ENCODE peak calls at places on chromosomes 3 and 15, in five cellular contexts. U, C, X, D and H are unnamed samples.

GRCh38 chr3:152176998-152177397 is 91.7 kb upstream of the MBNL1 start:
- DNase-seq in C (no peak), X (no peak), U (no peak), D (no peak), H (no peak)

GRCh38 chr15:78034495-78035191 is 42.9 kb downstream of the TBC1D2B start:
- DNase-seq in D (peak; percentile 53), U (no peak), C (no peak), X (no peak), H (peak; percentile 73)

GRCh38 chr15:90300988-90301715 is 35.7 kb downstream of the NGRN start:
- DNase-seq in C (peak; percentile 80), D (peak; percentile 64), X (no peak), U (peak; percentile 94), H (peak; percentile 39)

GRCh38 chr3:58337190-58337589 is 4.5 kb downstream of the PXK start:
- DNase-seq in U (no peak), C (no peak), X (no peak), D (no peak), H (no peak)

GRCh38 chr3:61589856-61590255 is 28.5 kb downstream of the PTPRG start:
- DNase-seq in X (no peak), C (no peak), D (no peak), U (no peak), H (no peak)

GRCh38 chr15:39586387-39587171 is 5.7 kb downstream of the THBS1 start:
- DNase-seq in X (no peak), U (no peak), C (no peak), D (no peak), H (no peak)

GRCh38 chr3:163562625-163563024 is 1515.7 kb downstream of the SI start:
- DNase-seq in U (no peak), C (no peak), D (no peak), X (no peak), H (no peak)

GRCh38 chr15:77649019-77649418 is 16.3 kb upstream of the LINGO1 start:
- DNase-seq in U (no peak), X (no peak), D (no peak), C (no peak), H (no peak)

GRCh38 chr15:79028411-79028964 is 62.1 kb downstream of the RASGRF1 start:
- DNase-seq in D (no peak), C (peak; percentile 38), U (peak; percentile 59), X (no peak), H (no peak)

GRCh38 chr15:61697796-61698195 is 362.5 kb downstream of the VPS13C start:
- DNase-seq in C (no peak), D (no peak), U (no peak), X (no peak), H (no peak)

GRCh38 chr3:124032351-124032880 is 40.5 kb upstream of the ROPN1 start:
- DNase-seq in X (peak; percentile 67), C (peak; percentile 61), D (no peak), U (peak; percentile 78), H (no peak)

GRCh38 chr3:113623827-113624226 is 72.6 kb downstream of the USF3 start:
- DNase-seq in U (no peak), X (no peak), C (no peak), D (no peak), H (no peak)

GRCh38 chr3:124986153-124987143 is 51.9 kb upstream of the MUC13 start:
- DNase-seq in X (no peak), U (peak; percentile 43), C (no peak), D (no peak), H (no peak)

GRCh38 chr15:25060472-25060803 is 105.7 kb downstream of the SNRPN start:
- DNase-seq in C (no peak), U (no peak), X (no peak), D (no peak), H (no peak)

GRCh38 chr15:25062551-25063430 is 108.0 kb downstream of the SNRPN start:
- DNase-seq in X (no peak), U (no peak), D (no peak), C (no peak), H (no peak)

GRCh38 chr15:25059698-25060471 is 105.1 kb downstream of the SNRPN start:
- DNase-seq in D (no peak), U (no peak), C (no peak), X (no peak), H (no peak)

GRCh38 chr15:25060996-25061620 is 106.3 kb downstream of the SNRPN start:
- DNase-seq in U (no peak), X (no peak), D (no peak), C (no peak), H (no peak)

DNA sequence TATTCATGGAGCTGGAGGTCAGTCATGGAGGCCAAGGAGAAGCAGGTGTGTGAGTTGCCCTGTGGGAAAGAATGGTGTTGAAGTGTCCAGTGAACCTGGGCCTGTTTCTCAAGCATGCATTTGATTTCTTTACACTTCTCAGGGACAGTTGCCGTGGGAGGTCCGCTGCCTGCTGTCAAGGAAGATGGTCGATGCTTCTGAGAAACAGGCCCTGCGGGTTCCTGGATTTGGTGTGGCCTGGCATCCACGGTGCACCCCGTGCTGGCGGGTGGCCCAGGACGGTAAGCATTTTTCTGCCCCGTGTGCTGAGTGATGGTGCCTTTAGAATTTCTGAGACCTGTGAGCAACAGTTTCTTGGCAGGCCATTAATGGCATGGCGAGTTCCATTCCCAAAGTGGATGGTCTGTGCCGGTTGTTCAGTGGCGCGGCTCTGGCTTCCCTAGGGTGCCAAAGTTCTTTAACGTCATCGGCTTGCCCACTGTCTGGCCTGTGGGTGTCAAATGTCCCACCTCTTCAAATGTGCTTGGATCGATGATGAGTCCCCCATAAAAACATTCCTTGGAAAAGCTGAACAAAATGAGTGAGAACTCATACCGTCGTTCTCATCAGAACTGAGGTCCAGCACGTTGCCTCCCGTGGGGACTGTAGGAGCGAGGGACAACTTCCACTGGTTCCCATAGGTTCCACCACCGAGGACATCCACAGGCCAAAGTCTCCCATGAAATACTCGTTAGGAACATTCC is 107.2 kb downstream of the SNRPN start:
- DNase-seq in D (no peak), U (no peak), C (no peak), X (no peak), H (no peak)
- H3K9me3 ChIP-seq in D (peaks cover 100% of the 10 kb centered on the region), U (peaks cover 25% of the 10 kb centered on the region), C (peaks cover 94% of the 10 kb centered on the region), X (peaks cover 100% of the 10 kb centered on the region), H (peaks cover 51% of the 10 kb centered on the region)

GRCh38 chr15:58374147-58374546 is 57.6 kb upstream of the LIPC start:
- DNase-seq in C (no peak), D (no peak), U (no peak), X (no peak), H (no peak)
- H3K9me3 ChIP-seq in C (peaks cover 2% of the 10 kb centered on the region), D (no peaks in the 10 kb centered on the region), U (no peaks in the 10 kb centered on the region), X (peaks cover 8% of the 10 kb centered on the region), H (no peaks in the 10 kb centered on the region)

GRCh38 chr3:167094632-167095031 is 285.5 kb downstream of the ZBBX start:
- DNase-seq in X (no peak), C (no peak), D (no peak), U (no peak), H (no peak)

GRCh38 chr3:167095976-167096375 is 284.1 kb downstream of the ZBBX start:
- DNase-seq in U (no peak), X (no peak), D (no peak), C (no peak), H (no peak)

GRCh38 chr3:167091186-167091585 is 288.9 kb downstream of the ZBBX start:
- DNase-seq in C (no peak), D (no peak), X (no peak), U (no peak), H (no peak)
- H3K9me3 ChIP-seq in C (no peaks in the 10 kb centered on the region), D (no peaks in the 10 kb centered on the region), X (no peaks in the 10 kb centered on the region), U (no peaks in the 10 kb centered on the region), H (no peaks in the 10 kb centered on the region)

DNA sequence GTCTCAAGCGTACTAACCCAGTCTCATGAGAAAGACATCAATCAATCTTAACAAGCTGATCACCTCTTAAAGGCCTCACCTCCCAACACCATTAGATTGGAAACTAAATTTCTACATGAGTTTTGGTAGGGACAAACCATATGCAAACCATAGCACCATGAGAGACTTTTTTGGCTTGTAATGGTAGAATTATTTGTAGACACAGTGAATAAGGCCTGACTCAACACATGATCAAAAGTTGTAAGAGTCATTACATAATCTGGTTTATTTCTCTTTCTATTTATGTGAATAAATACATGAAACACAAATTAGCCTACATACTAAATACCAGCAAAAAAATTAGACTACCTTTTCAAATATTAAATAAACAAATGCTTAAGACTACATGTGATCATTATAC is 183.3 kb upstream of the EPHA6 start:
- DNase-seq in U (no peak), X (no peak), C (no peak), D (no peak), H (no peak)
- H3K9me3 ChIP-seq in U (no peaks in the 10 kb centered on the region), X (no peaks in the 10 kb centered on the region), C (no peaks in the 10 kb centered on the region), D (no peaks in the 10 kb centered on the region), H (no peaks in the 10 kb centered on the region)

DNA sequence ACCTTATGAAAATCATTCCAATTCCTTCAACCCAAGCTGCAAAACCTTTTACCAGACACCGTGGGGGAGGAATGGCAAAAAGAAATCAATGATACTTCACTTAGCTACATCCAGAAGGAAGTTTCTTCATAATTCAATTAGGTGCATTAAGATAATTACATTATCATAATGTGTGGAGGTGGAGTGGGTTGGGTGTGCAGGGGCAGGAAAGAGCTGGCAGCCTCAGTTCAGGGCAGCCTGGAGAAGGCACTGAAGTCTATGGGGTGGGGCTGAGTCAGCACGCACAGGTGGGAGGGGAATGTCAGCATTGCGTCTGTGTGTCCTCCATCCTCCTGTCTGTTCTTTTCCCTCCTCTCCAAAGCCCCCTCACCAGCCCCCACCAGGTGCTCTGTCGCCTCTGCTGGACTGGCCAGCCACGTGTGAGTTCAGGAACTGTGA is 278.8 kb downstream of the GABRG3 start:
- DNase-seq in X (no peak), U (peak; percentile 84), D (no peak), C (no peak), H (no peak)
- H3K9me3 ChIP-seq in X (peaks cover 6% of the 10 kb centered on the region), U (no peaks in the 10 kb centered on the region), D (peaks cover 6% of the 10 kb centered on the region), C (no peaks in the 10 kb centered on the region), H (no peaks in the 10 kb centered on the region)

GRCh38 chr15:26455828-26456227 is 317.0 kb downstream of the GABRB3 start:
- DNase-seq in C (no peak), D (no peak), U (no peak), X (no peak), H (no peak)
- H3K9me3 ChIP-seq in C (peaks cover 4% of the 10 kb centered on the region), D (peaks cover 16% of the 10 kb centered on the region), U (no peaks in the 10 kb centered on the region), X (peaks cover 42% of the 10 kb centered on the region), H (no peaks in the 10 kb centered on the region)